ENCODE peak calls at places on chromosomes 13 and 19, in six cellular contexts. One of them, this sample, is unnamed.
A peak's percentile ranks its signal among the peaks of the same experiment; 100 is the strongest.

GRCh38 chr19:38849746-38850230 is at the start of gene HNRNPL:
- DNase-seq in heart left ventricle: peak; percentile 100
- DNase-seq in A549: no peak
- DNase-seq in Peyer's patch: peak; percentile 99
- DNase-seq in breast epithelium: peak; percentile 100
- DNase-seq in ovary: no peak
- DNase-seq in this sample: no peak

GRCh38 chr19:2154587-2155075 is 3.3 kb upstream of the AP3D1 start:
- DNase-seq in heart left ventricle: no peak
- DNase-seq in A549: no peak
- DNase-seq in Peyer's patch: peak; percentile 62
- DNase-seq in breast epithelium: no peak
- DNase-seq in ovary: no peak
- DNase-seq in this sample: no peak

GRCh38 chr13:105255472-105255871 is 1280.0 kb downstream of the EFNB2 start:
- DNase-seq in heart left ventricle: no peak
- DNase-seq in A549: no peak
- DNase-seq in Peyer's patch: no peak
- DNase-seq in breast epithelium: no peak
- DNase-seq in ovary: no peak
- DNase-seq in this sample: no peak

GRCh38 chr19:45782820-45783785 is 813 bp upstream of the DMPK start:
- DNase-seq in heart left ventricle: peak; percentile 84
- DNase-seq in A549: peak; percentile 58
- DNase-seq in Peyer's patch: peak; percentile 53
- DNase-seq in breast epithelium: no peak
- DNase-seq in ovary: peak; percentile 79
- DNase-seq in this sample: no peak

GRCh38 chr13:101915755-101916107 is 463.3 kb downstream of the ITGBL1 start:
- DNase-seq in heart left ventricle: no peak
- DNase-seq in A549: no peak
- DNase-seq in Peyer's patch: no peak
- DNase-seq in breast epithelium: no peak
- DNase-seq in ovary: no peak
- DNase-seq in this sample: no peak

GRCh38 chr19:6103217-6103644 is 7.1 kb downstream of the RFX2 start:
- DNase-seq in heart left ventricle: peak; percentile 76
- DNase-seq in A549: no peak
- DNase-seq in Peyer's patch: no peak
- DNase-seq in breast epithelium: peak; percentile 76
- DNase-seq in ovary: peak; percentile 70
- DNase-seq in this sample: peak; percentile 89

GRCh38 chr19:35557539-35558399 is 5.7 kb downstream of the ATP4A start:
- DNase-seq in heart left ventricle: peak; percentile 51
- DNase-seq in A549: peak; percentile 89
- DNase-seq in Peyer's patch: no peak
- DNase-seq in breast epithelium: no peak
- DNase-seq in ovary: peak; percentile 46
- DNase-seq in this sample: peak; percentile 75

GRCh38 chr19:42471554-42472249 is 29.0 kb upstream of the CXCL17 start:
- DNase-seq in heart left ventricle: no peak
- DNase-seq in A549: no peak
- DNase-seq in Peyer's patch: no peak
- DNase-seq in breast epithelium: peak; percentile 66
- DNase-seq in ovary: no peak
- DNase-seq in this sample: peak; percentile 24

GRCh38 chr13:94252209-94252608 is 227.3 kb downstream of the DCT start:
- DNase-seq in heart left ventricle: no peak
- DNase-seq in A549: no peak
- DNase-seq in Peyer's patch: no peak
- DNase-seq in breast epithelium: no peak
- DNase-seq in ovary: no peak
- DNase-seq in this sample: no peak

GRCh38 chr19:47848871-47849473 is 10.1 kb upstream of the TPRX2 start:
- DNase-seq in heart left ventricle: no peak
- DNase-seq in A549: peak; percentile 82
- DNase-seq in Peyer's patch: no peak
- DNase-seq in breast epithelium: no peak
- DNase-seq in ovary: no peak
- DNase-seq in this sample: no peak

GRCh38 chr13:113860051-113860471 is 3.8 kb downstream of the GAS6 start:
- DNase-seq in heart left ventricle: no peak
- DNase-seq in A549: no peak
- DNase-seq in Peyer's patch: peak; percentile 85
- DNase-seq in breast epithelium: peak; percentile 39
- DNase-seq in ovary: peak; percentile 5
- DNase-seq in this sample: no peak

GRCh38 chr13:27794075-27794691 is 1.9 kb downstream of the GSX1 start:
- DNase-seq in heart left ventricle: no peak
- DNase-seq in A549: no peak
- DNase-seq in Peyer's patch: no peak
- DNase-seq in breast epithelium: no peak
- DNase-seq in ovary: no peak
- DNase-seq in this sample: no peak

GRCh38 chr19:23474172-23474571 is 78.9 kb upstream of the ZNF91 start:
- DNase-seq in heart left ventricle: no peak
- DNase-seq in A549: no peak
- DNase-seq in Peyer's patch: no peak
- DNase-seq in breast epithelium: no peak
- DNase-seq in ovary: no peak
- DNase-seq in this sample: no peak

GRCh38 chr13:39039033-39039432 is 777 bp downstream of the NHLRC3 start:
- DNase-seq in heart left ventricle: no peak
- DNase-seq in A549: no peak
- DNase-seq in Peyer's patch: no peak
- DNase-seq in breast epithelium: no peak
- DNase-seq in ovary: no peak
- DNase-seq in this sample: no peak

GRCh38 chr13:107586216-107586615 is 629.1 kb downstream of the LIG4 start:
- DNase-seq in heart left ventricle: no peak
- DNase-seq in A549: no peak
- DNase-seq in Peyer's patch: no peak
- DNase-seq in breast epithelium: no peak
- DNase-seq in ovary: no peak
- DNase-seq in this sample: no peak

GRCh38 chr13:22505489-22505888 is 675.3 kb upstream of the SGCG start:
- DNase-seq in heart left ventricle: no peak
- DNase-seq in A549: no peak
- DNase-seq in Peyer's patch: no peak
- DNase-seq in breast epithelium: no peak
- DNase-seq in ovary: no peak
- DNase-seq in this sample: no peak

GRCh38 chr13:22496803-22497508 is 683.8 kb upstream of the SGCG start:
- DNase-seq in heart left ventricle: no peak
- DNase-seq in A549: no peak
- DNase-seq in Peyer's patch: no peak
- DNase-seq in breast epithelium: no peak
- DNase-seq in ovary: no peak
- DNase-seq in this sample: no peak

GRCh38 chr13:22498006-22498405 is 682.8 kb upstream of the SGCG start:
- DNase-seq in heart left ventricle: no peak
- DNase-seq in A549: no peak
- DNase-seq in Peyer's patch: no peak
- DNase-seq in breast epithelium: no peak
- DNase-seq in ovary: no peak
- DNase-seq in this sample: no peak

GRCh38 chr13:22499919-22500318 is 680.9 kb upstream of the SGCG start:
- DNase-seq in heart left ventricle: no peak
- DNase-seq in A549: no peak
- DNase-seq in Peyer's patch: no peak
- DNase-seq in breast epithelium: no peak
- DNase-seq in ovary: no peak
- DNase-seq in this sample: no peak
- TF ChIP-seq POLR2A in heart left ventricle: no peak
- TF ChIP-seq POLR2A in A549: no peak
- TF ChIP-seq POLR2A in Peyer's patch: no peak
- TF ChIP-seq POLR2A in breast epithelium: no peak
- TF ChIP-seq POLR2A in ovary: no peak
- TF ChIP-seq POLR2A in this sample: no peak

GRCh38 chr19:19461306-19461670 is 54.1 kb downstream of the TSSK6 start:
- DNase-seq in heart left ventricle: no peak
- DNase-seq in A549: no peak
- DNase-seq in Peyer's patch: no peak
- DNase-seq in breast epithelium: no peak
- DNase-seq in ovary: no peak
- DNase-seq in this sample: no peak

GRCh38 chr19:19460761-19461265 is 54.5 kb downstream of the TSSK6 start:
- DNase-seq in heart left ventricle: peak; percentile 75
- DNase-seq in A549: no peak
- DNase-seq in Peyer's patch: no peak
- DNase-seq in breast epithelium: no peak
- DNase-seq in ovary: peak; percentile 39
- DNase-seq in this sample: peak; percentile 37

GRCh38 chr19:19460258-19460731 is 54.8 kb downstream of the GATAD2A start:
- DNase-seq in heart left ventricle: no peak
- DNase-seq in A549: no peak
- DNase-seq in Peyer's patch: no peak
- DNase-seq in breast epithelium: no peak
- DNase-seq in ovary: no peak
- DNase-seq in this sample: no peak

GRCh38 chr19:19459099-19459498 is 53.6 kb downstream of the GATAD2A start:
- DNase-seq in heart left ventricle: no peak
- DNase-seq in A549: no peak
- DNase-seq in Peyer's patch: no peak
- DNase-seq in breast epithelium: no peak
- DNase-seq in ovary: no peak
- DNase-seq in this sample: no peak

DNA sequence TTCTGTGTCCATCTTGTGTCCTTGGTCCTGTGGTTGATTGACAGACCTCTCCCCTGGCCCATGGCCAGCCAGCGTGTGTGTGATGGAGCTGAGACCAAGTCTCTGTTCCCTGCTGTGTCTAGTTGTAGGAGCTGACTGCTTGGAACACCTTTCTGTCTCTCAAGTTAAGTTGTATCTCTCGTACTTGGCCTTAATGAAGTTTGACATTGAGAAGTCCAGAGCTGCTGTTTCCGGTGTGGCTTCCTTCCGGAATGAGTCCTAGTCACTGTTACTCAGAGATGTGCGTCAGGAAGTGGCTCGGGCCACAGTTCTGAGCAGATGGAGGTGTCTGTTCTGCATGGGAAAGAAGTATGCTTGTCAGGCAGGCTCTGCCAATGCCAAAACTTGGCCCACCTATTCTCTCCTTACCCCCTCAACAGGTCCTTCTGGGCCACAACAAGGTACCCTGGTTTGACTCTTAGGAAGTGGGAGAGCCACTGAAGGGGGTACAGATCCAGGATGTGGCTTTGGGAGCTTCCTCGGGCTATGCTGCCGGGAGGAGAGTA is 54.3 kb downstream of the GATAD2A start:
- DNase-seq in heart left ventricle: peak; percentile 58
- DNase-seq in A549: no peak
- DNase-seq in Peyer's patch: no peak
- DNase-seq in breast epithelium: no peak
- DNase-seq in ovary: no peak
- DNase-seq in this sample: no peak
- H3K27ac ChIP-seq in heart left ventricle: peak overlapping the region; percentile 56
- H3K27ac ChIP-seq in A549: no peak overlapping the region
- H3K27ac ChIP-seq in Peyer's patch: peak overlapping the region; percentile 83
- H3K27ac ChIP-seq in breast epithelium: peak overlapping the region; percentile 49
- H3K27ac ChIP-seq in ovary: no peak overlapping the region
- H3K27ac ChIP-seq in this sample: peak overlapping the region; percentile 85

DNA sequence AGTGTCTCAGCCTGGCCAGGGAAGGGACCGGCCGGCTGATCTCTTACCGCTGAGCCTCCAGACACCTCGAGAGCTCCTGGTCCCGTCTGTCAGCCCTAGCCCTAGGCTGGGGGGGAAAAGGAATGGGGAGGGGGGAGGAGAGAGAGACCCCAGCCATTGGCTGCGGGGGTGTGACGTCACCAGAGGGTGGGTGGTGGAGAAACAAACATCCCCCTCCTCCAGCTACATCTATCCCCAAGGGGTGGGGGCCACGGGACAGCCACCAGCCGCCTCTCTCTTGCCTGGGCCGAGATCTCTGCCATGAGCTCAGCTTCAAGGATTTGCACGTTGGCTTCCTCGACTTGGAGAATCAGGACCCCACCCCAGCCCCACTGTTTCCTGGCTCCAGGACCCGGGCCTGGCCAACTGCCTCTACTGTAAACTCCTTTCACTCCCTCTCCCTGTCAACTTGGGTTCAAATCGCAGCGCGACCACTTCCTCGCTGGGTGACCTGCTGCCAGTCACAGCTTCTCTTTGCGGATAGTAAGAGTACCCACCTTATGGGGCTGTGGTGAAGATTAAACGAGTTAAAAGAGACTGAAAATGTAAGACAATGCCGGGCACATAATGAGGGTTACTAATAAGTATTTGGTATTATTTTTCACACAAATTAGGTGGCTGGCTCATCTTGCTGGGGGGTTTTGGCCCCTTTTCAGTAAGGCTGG is at the start of gene PRX:
- DNase-seq in heart left ventricle: no peak
- DNase-seq in A549: no peak
- DNase-seq in Peyer's patch: no peak
- DNase-seq in breast epithelium: no peak
- DNase-seq in ovary: no peak
- DNase-seq in this sample: no peak
- TF ChIP-seq POLR2A in heart left ventricle: no peak
- TF ChIP-seq POLR2A in A549: no peak
- TF ChIP-seq POLR2A in Peyer's patch: no peak
- TF ChIP-seq POLR2A in breast epithelium: no peak
- TF ChIP-seq POLR2A in ovary: no peak
- TF ChIP-seq POLR2A in this sample: no peak

DNA sequence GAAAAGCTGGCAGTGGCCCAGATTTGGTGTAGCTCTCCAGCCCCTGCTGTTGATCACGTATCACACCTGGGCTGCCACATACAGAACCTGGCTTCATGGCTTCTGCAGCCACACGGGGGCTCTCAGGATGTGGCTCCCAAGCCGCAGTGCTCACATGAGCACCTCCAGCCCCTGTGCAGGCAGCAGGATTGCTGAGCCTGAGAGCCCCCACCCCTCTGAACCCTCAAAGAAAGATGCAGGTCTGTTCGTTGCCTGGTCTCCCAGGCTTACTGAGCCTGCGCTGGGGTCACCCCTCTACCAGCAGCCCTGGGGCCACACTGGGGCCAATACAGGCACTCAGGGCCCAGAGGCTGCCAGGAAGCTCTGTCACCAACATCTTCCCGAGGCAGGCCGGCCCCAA is 2.7 kb downstream of the PLEKHF1 start:
- DNase-seq in heart left ventricle: no peak
- DNase-seq in A549: no peak
- DNase-seq in Peyer's patch: no peak
- DNase-seq in breast epithelium: peak; percentile 38
- DNase-seq in ovary: no peak
- DNase-seq in this sample: no peak
- H3K27ac ChIP-seq in heart left ventricle: peak overlapping the region; percentile 93
- H3K27ac ChIP-seq in A549: no peak overlapping the region
- H3K27ac ChIP-seq in Peyer's patch: peak overlapping the region; percentile 92
- H3K27ac ChIP-seq in breast epithelium: peak overlapping the region; percentile 22
- H3K27ac ChIP-seq in ovary: no peak overlapping the region
- H3K27ac ChIP-seq in this sample: no peak overlapping the region

This sample was measured in thyroid gland.